ENCODE peak calls at places on chromosomes 7 and 10, in nine cellular contexts. Z is activated CD8-positive, alpha-beta T cell treated with anti-CD3 and anti-CD28 coated beads, Interleukin-2, amount 10 ng/mL, durations not matched to agents 7 days and 5 days; M is EL; N is HTR-8/SVneo; I is activated CD4-positive, CD25-positive, alpha-beta regulatory T cell; O is CD8-positive, alpha-beta memory T cell; P is NCI-H1092 treated with DMSO at 0.1 percent for 48 hours; L is GM23338; R is HS-5. C is an unnamed sample.

GRCh38 chr7:142338633-142339501 is 81.0 kb upstream of the PRSS58 start:
- DNase-seq in P (no peak), L (peak; percentile 86), R (no peak), Z (no peak), O (no peak), N (no peak), M (peak; percentile 24), I (no peak), C (no peak)

GRCh38 chr7:104160375-104160774 is 47.4 kb downstream of the ORC5 start:
- DNase-seq in R (peak; percentile 2), I (no peak), N (no peak), P (peak; percentile 49), O (no peak), M (peak; percentile 14), L (peak; percentile 12), Z (no peak), C (no peak)

GRCh38 chr7:16066805-16067459 is 354.4 kb downstream of the CRPPA start:
- DNase-seq in N (no peak), R (no peak), M (no peak), Z (no peak), P (peak; percentile 44), L (peak; percentile 9), I (no peak), O (no peak), C (no peak)

GRCh38 chr10:6297522-6297921 is 94.8 kb downstream of the PFKFB3 start:
- DNase-seq in N (no peak), M (no peak), I (no peak), P (no peak), L (no peak), Z (no peak), R (no peak), O (no peak), C (no peak)

GRCh38 chr7:41445432-41445831 is 257.5 kb downstream of the INHBA start:
- DNase-seq in N (no peak), L (no peak), M (no peak), I (no peak), P (no peak), O (no peak), R (no peak), Z (no peak), C (no peak)

GRCh38 chr10:74047304-74047703 is 49.4 kb downstream of the VCL start:
- DNase-seq in N (no peak), L (no peak), R (peak; percentile 78), I (no peak), O (no peak), M (peak; percentile 88), Z (no peak), P (no peak), C (no peak)

GRCh38 chr7:155598810-155599210 is 45.7 kb upstream of the RBM33 start:
- DNase-seq in I (peak; percentile 59), M (peak; percentile 62), Z (peak; percentile 90), L (peak; percentile 92), R (peak; percentile 33), O (peak; percentile 54), N (peak; percentile 64), P (peak; percentile 70), C (peak; percentile 64)

GRCh38 chr7:24729365-24730017 is 27.8 kb downstream of the GSDME start:
- DNase-seq in L (no peak), O (no peak), P (no peak), R (no peak), N (no peak), I (no peak), Z (no peak), M (no peak), C (no peak)

GRCh38 chr7:6730343-6730633 is 23.5 kb upstream of the ZNF12 start:
- DNase-seq in O (no peak), L (peak; percentile 50), M (no peak), N (peak; percentile 34), Z (peak; percentile 42), I (no peak), P (no peak), R (no peak), C (no peak)

GRCh38 chr7:154842608-154843007 is 160.3 kb downstream of the PAXIP1 start:
- DNase-seq in O (no peak), L (no peak), Z (no peak), P (peak; percentile 82), R (no peak), N (no peak), I (no peak), M (no peak), C (no peak)

GRCh38 chr7:44391171-44391570 is 65.8 kb upstream of the CAMK2B start:
- DNase-seq in Z (no peak), L (no peak), I (no peak), R (no peak), M (no peak), O (no peak), P (peak; percentile 19), N (no peak), C (no peak)

GRCh38 chr10:49330127-49330665 is 31.2 kb downstream of the C10orf71 start:
- DNase-seq in I (no peak), R (no peak), O (no peak), Z (no peak), L (no peak), M (no peak), N (no peak), P (no peak), C (no peak)

GRCh38 chr10:35640474-35640873 is 1.6 kb downstream of the FZD8 start:
- DNase-seq in R (no peak), M (peak; percentile 72), I (no peak), Z (peak; percentile 28), P (peak; percentile 44), L (peak; percentile 83), O (peak; percentile 15), N (peak; percentile 69), C (no peak)

GRCh38 chr10:122135251-122136025 is 135.7 kb upstream of the BTBD16 start:
- DNase-seq in R (no peak), L (no peak), M (no peak), Z (no peak), P (no peak), N (no peak), I (no peak), O (no peak), C (no peak)

GRCh38 chr7:55441668-55442305 is 76.7 kb downstream of the LANCL2 start:
- DNase-seq in N (no peak), P (no peak), R (peak; percentile 41), O (no peak), Z (no peak), I (no peak), L (no peak), M (peak; percentile 83), C (no peak)

GRCh38 chr7:42128703-42129102 is 108.3 kb downstream of the GLI3 start:
- DNase-seq in P (no peak), I (no peak), M (peak; percentile 9), N (no peak), Z (no peak), L (peak; percentile 45), R (no peak), O (no peak), C (no peak)

GRCh38 chr7:36604801-36605200 is 119.5 kb downstream of the AOAH start:
- DNase-seq in M (peak; percentile 49), I (no peak), N (no peak), P (no peak), R (peak; percentile 41), Z (no peak), O (no peak), L (no peak), C (no peak)

GRCh38 chr7:134632937-134633540 is 13.6 kb upstream of the BPGM start:
- DNase-seq in L (peak; percentile 76), M (peak; percentile 51), P (peak; percentile 29), R (no peak), I (no peak), Z (peak; percentile 49), N (peak; percentile 10), O (peak; percentile 55), C (no peak)

GRCh38 chr7:131249003-131249402 is 78.7 kb upstream of the MKLN1 start:
- DNase-seq in Z (no peak), P (no peak), R (peak; percentile 80), I (no peak), L (no peak), N (peak; percentile 83), O (no peak), M (peak; percentile 97), C (no peak)

GRCh38 chr7:37211097-37211496 is 237.6 kb downstream of the ELMO1 start:
- DNase-seq in N (no peak), R (peak; percentile 14), L (no peak), O (no peak), Z (no peak), M (no peak), P (no peak), I (no peak), C (no peak)

GRCh38 chr7:102303669-102304422 is 17.2 kb downstream of the SH2B2 start:
- DNase-seq in R (no peak), I (no peak), P (no peak), L (no peak), O (no peak), M (no peak), Z (no peak), N (no peak), C (no peak)

GRCh38 chr7:674454-675410 is 51.8 kb upstream of the DNAAF5 start:
- DNase-seq in Z (no peak), R (no peak), L (no peak), M (no peak), I (no peak), O (no peak), N (no peak), P (no peak), C (no peak)